ENCODE peak calls at places on chromosomes 7 and 10, in six cellular contexts. O, Z, P, T, H and U are unnamed samples.

GRCh38 chr10:70328987-70329386 is 45.2 kb upstream of the NPFFR1 start:
- DNase-seq in H (no peak), T (no peak), Z (peak; percentile 28), P (no peak), O (no peak), U (peak; percentile 62)

GRCh38 chr10:79246606-79247275 is 100.5 kb upstream of the PPIF start:
- DNase-seq in P (no peak), T (no peak), O (no peak), Z (no peak), H (no peak), U (peak; percentile 67)

GRCh38 chr10:47315426-47315825 is 6.8 kb upstream of the GDF2 start:
- DNase-seq in T (no peak), Z (no peak), P (no peak), H (no peak), O (no peak), U (no peak)

GRCh38 chr7:157909370-157909769 is 572.6 kb downstream of the DNAJB6 start:
- DNase-seq in H (no peak), P (no peak), Z (no peak), O (no peak), T (no peak), U (no peak)

GRCh38 chr10:118412132-118412531 is 70.0 kb upstream of the FAM204A start:
- DNase-seq in T (no peak), O (no peak), H (no peak), P (no peak), Z (no peak), U (no peak)

GRCh38 chr10:5685764-5686240 is 1.2 kb downstream of the TASOR2 start:
- DNase-seq in Z (peak; percentile 24), T (no peak), H (no peak), P (no peak), O (no peak), U (peak; percentile 48)

GRCh38 chr7:44282601-44283171 is 42.7 kb downstream of the CAMK2B start:
- DNase-seq in O (no peak), Z (no peak), T (no peak), H (no peak), P (no peak), U (no peak)

GRCh38 chr10:113020838-113021237 is 70.8 kb downstream of the TCF7L2 start:
- DNase-seq in T (no peak), O (no peak), P (no peak), H (no peak), Z (no peak), U (peak; percentile 24)

GRCh38 chr7:150340024-150340749 is 1.2 kb downstream of the RARRES2 start:
- DNase-seq in H (peak; percentile 47), Z (peak; percentile 42), O (no peak), P (no peak), T (peak; percentile 66), U (peak; percentile 50)

GRCh38 chr7:101608772-101609713 is 20.1 kb downstream of the MYL10 start:
- DNase-seq in H (peak; percentile 95), Z (no peak), P (no peak), O (no peak), T (peak; percentile 66), U (no peak)

GRCh38 chr7:99000904-99001442 is 122.6 kb downstream of the TRRAP start:
- DNase-seq in O (no peak), P (no peak), H (no peak), T (no peak), Z (no peak), U (no peak)

GRCh38 chr10:15842493-15843169 is 17.7 kb downstream of the MINDY3 start:
- DNase-seq in O (no peak), Z (peak; percentile 33), H (no peak), P (no peak), T (no peak), U (peak; percentile 60)

GRCh38 chr10:77637986-77638765 is 568 bp upstream of the KCNMA1 start:
- DNase-seq in O (no peak), P (no peak), T (peak; percentile 43), Z (peak; percentile 53), H (peak; percentile 14), U (peak; percentile 61)

GRCh38 chr10:12777840-12778585 is 223.5 kb downstream of the CCDC3 start:
- DNase-seq in H (no peak), O (no peak), P (no peak), T (no peak), Z (no peak), U (no peak)

GRCh38 chr7:26603631-26604030 is 260.8 kb downstream of the SKAP2 start:
- DNase-seq in T (peak; percentile 94), O (no peak), Z (no peak), H (peak; percentile 61), P (peak; percentile 27), U (peak; percentile 9)

GRCh38 chr7:107746006-107746405 is 2.1 kb downstream of the CBLL1 start:
- DNase-seq in P (no peak), Z (peak; percentile 61), T (no peak), O (no peak), H (peak; percentile 26), U (no peak)
- H3K4me3 ChIP-seq in P (no peak overlapping the region), Z (no peak overlapping the region), T (no peak overlapping the region), O (no peak overlapping the region), H (no peak overlapping the region), U (peak overlapping the region; percentile 95)

GRCh38 chr10:101644002-101644401 is 51.0 kb downstream of the FBXW4 start:
- DNase-seq in H (no peak), Z (no peak), T (peak; percentile 31), P (peak; percentile 85), O (peak; percentile 84), U (no peak)

GRCh38 chr10:101639141-101639900 is 51.2 kb downstream of the DPCD start:
- DNase-seq in P (no peak), O (no peak), Z (no peak), H (no peak), T (no peak), U (no peak)

GRCh38 chr10:101645659-101646058 is 49.3 kb downstream of the FBXW4 start:
- DNase-seq in H (no peak), P (no peak), T (no peak), O (no peak), Z (no peak), U (no peak)

GRCh38 chr10:101646369-101646768 is 48.6 kb downstream of the FBXW4 start:
- DNase-seq in P (no peak), T (no peak), H (no peak), O (no peak), Z (no peak), U (no peak)

GRCh38 chr10:101643546-101643945 is 51.4 kb downstream of the FBXW4 start:
- DNase-seq in H (no peak), Z (no peak), P (no peak), T (no peak), O (peak; percentile 45), U (no peak)
- H2AK5ac ChIP-seq in H (no peak overlapping the region), Z (no peak overlapping the region), P (peak overlapping the region; percentile 93), T (no peak overlapping the region), O (peak overlapping the region; percentile 47), U (no peak overlapping the region)

GRCh38 chr10:128257404-128257803 is 131.2 kb upstream of the MKI67 start:
- DNase-seq in Z (no peak), P (no peak), O (no peak), T (no peak), H (no peak), U (no peak)
- H3K23ac ChIP-seq in Z (no peak overlapping the region), P (no peak overlapping the region), O (no peak overlapping the region), T (no peak overlapping the region), H (no peak overlapping the region), U (no peak overlapping the region)

GRCh38 chr10:75234683-75235374 is 928 bp downstream of the COMTD1 start:
- DNase-seq in T (peak; percentile 90), H (peak; percentile 81), P (no peak), O (peak; percentile 52), Z (no peak), U (no peak)
- H3K4me3 ChIP-seq in T (peak overlapping the region; percentile 50), H (peak overlapping the region; percentile 83), P (peak overlapping the region; percentile 26), O (peak overlapping the region; percentile 81), Z (peak overlapping the region; percentile 57), U (peak overlapping the region; percentile 81)

GRCh38 chr7:143145-143751 is 49.1 kb upstream of the FAM20C start:
- DNase-seq in H (no peak), T (no peak), O (no peak), P (no peak), Z (no peak), U (no peak)
- H2AK5ac ChIP-seq in H (no peak overlapping the region), T (no peak overlapping the region), O (no peak overlapping the region), P (no peak overlapping the region), Z (no peak overlapping the region), U (no peak overlapping the region)

GRCh38 chr7:47526466-47526865 is 55.4 kb downstream of the TNS3 start:
- DNase-seq in H (no peak), O (no peak), P (no peak), T (no peak), Z (no peak), U (no peak)

GRCh38 chr7:47528471-47528870 is 53.4 kb downstream of the TNS3 start:
- DNase-seq in O (no peak), H (no peak), Z (no peak), P (no peak), T (no peak), U (no peak)

GRCh38 chr7:47521816-47522561 is 59.9 kb downstream of the TNS3 start:
- DNase-seq in Z (no peak), T (no peak), P (no peak), H (no peak), O (no peak), U (no peak)

GRCh38 chr7:47523401-47523800 is 58.5 kb downstream of the TNS3 start:
- DNase-seq in Z (no peak), T (no peak), H (no peak), O (no peak), P (no peak), U (no peak)

DNA sequence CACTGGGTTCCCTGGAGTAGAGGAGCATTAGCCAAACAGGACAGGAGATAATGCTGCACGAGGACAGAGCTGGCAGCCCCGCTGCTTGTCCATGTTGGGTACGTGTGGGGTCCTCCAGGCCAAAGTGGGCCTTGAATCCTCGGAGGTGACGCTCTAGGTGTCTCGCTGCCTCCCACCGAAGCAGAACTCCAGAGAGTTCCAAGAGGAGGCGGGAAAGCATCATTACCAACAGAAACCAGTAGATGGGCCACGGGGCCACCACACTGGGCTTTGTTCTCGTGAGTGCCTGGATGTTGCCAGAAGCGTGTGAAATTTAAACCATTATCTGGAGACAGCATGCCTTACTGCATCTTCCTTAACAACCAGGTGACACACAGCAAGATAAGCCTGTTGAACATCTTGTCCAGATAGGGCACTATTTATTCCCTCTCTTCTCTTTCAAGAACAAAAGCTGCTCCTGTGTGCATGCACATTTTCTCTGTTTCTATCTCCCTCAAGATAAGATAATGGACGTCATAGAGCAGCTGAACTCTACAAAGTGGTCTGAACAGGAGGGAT is 56.8 kb downstream of the TNS3 start:
- DNase-seq in O (no peak), P (no peak), T (no peak), Z (no peak), H (no peak), U (no peak)
- H3K23ac ChIP-seq in O (no peak overlapping the region), P (no peak overlapping the region), T (no peak overlapping the region), Z (no peak overlapping the region), H (no peak overlapping the region), U (no peak overlapping the region)

DNA sequence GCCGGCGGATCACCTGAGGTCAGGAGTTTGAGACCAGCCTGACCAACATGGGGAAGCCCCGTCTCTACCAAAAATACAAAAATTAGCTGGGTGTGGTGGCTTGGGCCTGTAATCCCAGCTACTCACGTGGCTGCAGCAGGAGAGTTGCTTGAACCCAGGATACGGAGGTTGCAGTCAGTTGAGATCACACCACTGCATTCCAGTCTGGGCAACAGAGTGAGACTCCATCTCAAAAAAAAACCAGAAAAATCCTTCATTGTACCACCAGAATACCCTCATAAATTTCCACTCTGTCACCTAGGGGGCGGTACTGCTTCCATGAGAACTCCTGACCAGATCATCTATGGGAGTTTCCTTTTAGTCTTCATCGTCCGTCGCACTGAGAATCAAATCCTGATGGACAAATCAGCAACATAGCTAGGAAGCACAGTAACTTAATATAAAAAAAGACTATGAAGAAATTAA is 225.8 kb upstream of the KLF14 start:
- DNase-seq in Z (peak; percentile 85), T (peak; percentile 25), O (no peak), P (no peak), H (peak; percentile 59), U (peak; percentile 88)
- H3K4me3 ChIP-seq in Z (peak overlapping the region; percentile 1), T (no peak overlapping the region), O (no peak overlapping the region), P (no peak overlapping the region), H (no peak overlapping the region), U (peak overlapping the region; percentile 73)

GRCh38 chr7:96183163-96183562 is 138.7 kb downstream of the SLC25A13 start:
- DNase-seq in O (no peak), P (no peak), T (no peak), H (no peak), Z (no peak), U (no peak)
- H2AK5ac ChIP-seq in O (no peak overlapping the region), P (no peak overlapping the region), T (no peak overlapping the region), H (peak overlapping the region; percentile 47), Z (no peak overlapping the region), U (no peak overlapping the region)